ENCODE peak calls at places on chromosomes 1 and 21, in four cellular contexts. One of them, this sample, is unnamed.

GRCh38 chr1:10694274-10694632 is 102.2 kb downstream of the CASZ1 start:
- DNase-seq in uterus: no peak
- DNase-seq in A549: peak
- DNase-seq in GM12891: peak
- DNase-seq in this sample: peak

GRCh38 chr1:89567797-89568196 is 43.2 kb downstream of the LRRC8B start:
- DNase-seq in uterus: no peak
- DNase-seq in A549: no peak
- DNase-seq in GM12891: no peak
- DNase-seq in this sample: no peak

GRCh38 chr1:158972841-158973240 is 36.9 kb upstream of the IFI16 start:
- DNase-seq in uterus: no peak
- DNase-seq in A549: no peak
- DNase-seq in GM12891: no peak
- DNase-seq in this sample: no peak

GRCh38 chr21:36815284-36815683 is 116.4 kb downstream of the SIM2 start:
- DNase-seq in uterus: no peak
- DNase-seq in A549: no peak
- DNase-seq in GM12891: no peak
- DNase-seq in this sample: no peak

GRCh38 chr1:65584399-65584798 is 163.9 kb downstream of the LEPR start:
- DNase-seq in uterus: no peak
- DNase-seq in A549: no peak
- DNase-seq in GM12891: no peak
- DNase-seq in this sample: no peak

GRCh38 chr1:39173995-39174380 is 30.5 kb upstream of the MACF1 start:
- DNase-seq in uterus: no peak
- DNase-seq in A549: no peak
- DNase-seq in GM12891: no peak
- DNase-seq in this sample: no peak

GRCh38 chr1:23100074-23100748 is 68.4 kb downstream of the LUZP1 start:
- DNase-seq in uterus: peak
- DNase-seq in A549: peak
- DNase-seq in GM12891: no peak
- DNase-seq in this sample: peak

GRCh38 chr1:38899560-38899959 is 18.2 kb upstream of the GJA9 start:
- DNase-seq in uterus: no peak
- DNase-seq in A549: no peak
- DNase-seq in GM12891: no peak
- DNase-seq in this sample: no peak

GRCh38 chr1:47651311-47652089 is 213.7 kb downstream of the FOXD2 start:
- DNase-seq in uterus: no peak
- DNase-seq in A549: no peak
- DNase-seq in GM12891: no peak
- DNase-seq in this sample: no peak

GRCh38 chr1:23331713-23332112 is 12.4 kb downstream of the HNRNPR start:
- DNase-seq in uterus: no peak
- DNase-seq in A549: no peak
- DNase-seq in GM12891: no peak
- DNase-seq in this sample: no peak

GRCh38 chr1:89552481-89553194 is 28.0 kb downstream of the LRRC8B start:
- DNase-seq in uterus: no peak
- DNase-seq in A549: no peak
- DNase-seq in GM12891: no peak
- DNase-seq in this sample: no peak

GRCh38 chr1:6578624-6579373 is 995 bp upstream of the ZBTB48 start:
- DNase-seq in uterus: no peak
- DNase-seq in A549: no peak
- DNase-seq in GM12891: no peak
- DNase-seq in this sample: no peak

GRCh38 chr1:6580588-6581270 is 935 bp downstream of the ZBTB48 start:
- DNase-seq in uterus: no peak
- DNase-seq in A549: no peak
- DNase-seq in GM12891: no peak
- DNase-seq in this sample: no peak

GRCh38 chr1:6580119-6580587 is 359 bp downstream of the ZBTB48 start:
- DNase-seq in uterus: no peak
- DNase-seq in A549: no peak
- DNase-seq in GM12891: no peak
- DNase-seq in this sample: no peak

GRCh38 chr1:6577831-6578525 is 1.8 kb upstream of the ZBTB48 start:
- DNase-seq in uterus: no peak
- DNase-seq in A549: no peak
- DNase-seq in GM12891: no peak
- DNase-seq in this sample: no peak

GRCh38 chr1:6579374-6580118 is at the start of gene ZBTB48:
- DNase-seq in uterus: peak
- DNase-seq in A549: peak
- DNase-seq in GM12891: peak
- DNase-seq in this sample: peak
- TF ChIP-seq POLR2A in uterus: peak
- TF ChIP-seq POLR2A in A549: peak
- TF ChIP-seq POLR2A in GM12891: peak
- TF ChIP-seq POLR2A in this sample: peak

GRCh38 chr21:44972301-44972814 is 32.5 kb downstream of the SLX9 start:
- DNase-seq in uterus: no peak
- DNase-seq in A549: no peak
- DNase-seq in GM12891: no peak
- DNase-seq in this sample: no peak

GRCh38 chr21:44969066-44969649 is 29.3 kb downstream of the SLX9 start:
- DNase-seq in uterus: no peak
- DNase-seq in A549: no peak
- DNase-seq in GM12891: no peak
- DNase-seq in this sample: no peak

GRCh38 chr21:44970766-44971671 is 31.2 kb downstream of the SLX9 start:
- DNase-seq in uterus: no peak
- DNase-seq in A549: no peak
- DNase-seq in GM12891: no peak
- DNase-seq in this sample: no peak

GRCh38 chr21:44971672-44971995 is 31.8 kb downstream of the SLX9 start:
- DNase-seq in uterus: no peak
- DNase-seq in A549: no peak
- DNase-seq in GM12891: no peak
- DNase-seq in this sample: no peak

DNA sequence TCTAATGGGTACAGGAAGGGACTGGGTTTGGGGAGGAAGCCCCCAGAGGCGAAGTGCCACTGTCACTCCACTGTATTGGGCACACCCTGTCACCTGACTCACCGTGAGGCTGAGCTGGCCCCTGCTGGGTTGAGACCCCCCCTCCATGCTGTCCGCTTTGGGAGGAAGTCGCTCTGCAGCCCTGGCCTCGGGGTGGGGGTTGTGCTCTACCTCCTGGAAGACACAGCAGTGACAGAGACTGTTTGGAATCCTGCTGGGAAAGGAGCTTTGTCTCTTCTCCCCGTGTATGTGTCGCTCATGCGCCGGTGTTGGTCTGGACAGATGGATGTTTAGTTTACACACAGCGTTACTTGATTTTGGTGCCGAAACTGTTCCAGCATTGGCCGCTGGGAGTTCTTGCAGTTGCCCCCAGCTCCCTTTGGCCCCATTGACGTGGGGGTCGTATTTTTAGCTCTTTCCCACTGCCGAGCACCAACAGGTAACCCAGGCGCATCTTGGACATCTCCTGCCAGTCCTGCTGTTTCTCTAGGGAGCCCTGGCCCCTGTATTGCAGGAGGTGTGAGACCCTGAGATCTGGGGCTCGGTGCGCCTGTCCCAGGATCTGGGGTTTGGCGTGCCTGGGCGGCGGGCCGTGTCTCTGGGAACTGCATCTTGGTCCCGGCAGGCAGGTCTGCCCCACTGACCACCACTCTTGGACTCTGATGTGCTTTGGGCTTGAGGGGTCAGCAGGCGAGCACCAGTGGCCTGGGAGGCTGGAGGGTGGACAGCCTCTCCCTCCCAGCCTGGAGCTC is 30.3 kb downstream of the SLX9 start:
- DNase-seq in uterus: no peak
- DNase-seq in A549: no peak
- DNase-seq in GM12891: no peak
- DNase-seq in this sample: no peak
- TF ChIP-seq POLR2A in uterus: no peak
- TF ChIP-seq POLR2A in A549: no peak
- TF ChIP-seq POLR2A in GM12891: no peak
- TF ChIP-seq POLR2A in this sample: no peak

GRCh38 chr1:184973308-184974085 is 811 bp downstream of the NIBAN1 start:
- DNase-seq in uterus: peak
- DNase-seq in A549: peak
- DNase-seq in GM12891: peak
- DNase-seq in this sample: no peak

GRCh38 chr1:184974837-184975115 is 468 bp upstream of the NIBAN1 start:
- DNase-seq in uterus: no peak
- DNase-seq in A549: no peak
- DNase-seq in GM12891: no peak
- DNase-seq in this sample: no peak

GRCh38 chr1:184972281-184973055 is 1.8 kb downstream of the NIBAN1 start:
- DNase-seq in uterus: no peak
- DNase-seq in A549: no peak
- DNase-seq in GM12891: no peak
- DNase-seq in this sample: no peak

GRCh38 chr1:184975208-184975875 is 1.0 kb upstream of the NIBAN1 start:
- DNase-seq in uterus: no peak
- DNase-seq in A549: no peak
- DNase-seq in GM12891: no peak
- DNase-seq in this sample: no peak

GRCh38 chr1:184974086-184974836 is at the start of gene NIBAN1:
- DNase-seq in uterus: peak
- DNase-seq in A549: peak
- DNase-seq in GM12891: peak
- DNase-seq in this sample: peak
- TF ChIP-seq POLR2A in uterus: peak
- TF ChIP-seq POLR2A in A549: peak
- TF ChIP-seq POLR2A in GM12891: peak
- TF ChIP-seq POLR2A in this sample: peak

GRCh38 chr1:50615036-50615750 is 191.9 kb upstream of the DMRTA2 start:
- DNase-seq in uterus: no peak
- DNase-seq in A549: no peak
- DNase-seq in GM12891: no peak
- DNase-seq in this sample: no peak
- TF ChIP-seq POLR2A in uterus: no peak
- TF ChIP-seq POLR2A in A549: no peak
- TF ChIP-seq POLR2A in GM12891: no peak
- TF ChIP-seq POLR2A in this sample: no peak

DNA sequence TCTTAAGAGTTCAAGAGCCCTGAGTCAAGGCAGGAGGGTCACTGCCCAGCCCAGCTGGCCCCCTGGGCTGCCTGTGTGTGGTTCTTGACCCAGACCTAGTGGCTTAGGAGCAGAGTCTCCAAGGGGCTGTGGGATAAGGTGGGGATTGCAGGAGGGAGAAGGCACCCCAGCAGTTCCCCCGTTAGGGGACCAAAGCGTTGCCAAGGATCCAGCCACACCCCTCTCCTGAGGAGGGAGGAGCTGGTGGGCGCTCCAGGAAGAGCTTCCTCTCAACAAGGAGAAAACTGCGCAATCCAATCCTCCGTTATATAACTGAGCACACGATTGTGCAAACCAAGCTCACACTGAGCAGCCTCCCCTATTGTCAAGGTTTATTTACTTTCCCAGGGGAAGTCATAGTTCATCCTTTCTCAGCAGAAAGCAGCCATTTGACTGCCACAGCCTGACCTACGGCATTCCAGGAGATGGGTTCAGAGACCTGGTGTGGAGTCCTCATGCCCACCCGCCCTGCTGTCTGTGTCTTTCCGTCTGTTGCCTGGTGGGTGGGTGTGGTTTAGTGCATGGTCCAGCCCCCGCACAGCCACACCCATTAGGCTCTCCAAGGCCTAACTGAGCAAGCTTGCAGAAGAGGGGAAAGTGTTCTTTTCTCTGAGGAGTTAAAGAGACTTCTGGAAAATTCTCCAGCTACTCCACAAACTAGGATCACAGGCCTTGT is 3.5 kb downstream of the EPHX1 start:
- DNase-seq in uterus: peak
- DNase-seq in A549: peak
- DNase-seq in GM12891: no peak
- DNase-seq in this sample: peak
- TF ChIP-seq POLR2A in uterus: peak
- TF ChIP-seq POLR2A in A549: peak
- TF ChIP-seq POLR2A in GM12891: no peak
- TF ChIP-seq POLR2A in this sample: no peak

GRCh38 chr1:93964777-93965200 is 55.6 kb upstream of the GCLM start:
- DNase-seq in uterus: no peak
- DNase-seq in A549: peak
- DNase-seq in GM12891: no peak
- DNase-seq in this sample: no peak
- TF ChIP-seq POLR2A in uterus: no peak
- TF ChIP-seq POLR2A in A549: no peak
- TF ChIP-seq POLR2A in GM12891: no peak
- TF ChIP-seq POLR2A in this sample: no peak

GRCh38 chr1:67204298-67204697 is 38.0 kb downstream of the IL23R start:
- DNase-seq in uterus: no peak
- DNase-seq in A549: no peak
- DNase-seq in GM12891: no peak
- DNase-seq in this sample: no peak
- TF ChIP-seq POLR2A in uterus: no peak
- TF ChIP-seq POLR2A in A549: no peak
- TF ChIP-seq POLR2A in GM12891: no peak
- TF ChIP-seq POLR2A in this sample: no peak

DNA sequence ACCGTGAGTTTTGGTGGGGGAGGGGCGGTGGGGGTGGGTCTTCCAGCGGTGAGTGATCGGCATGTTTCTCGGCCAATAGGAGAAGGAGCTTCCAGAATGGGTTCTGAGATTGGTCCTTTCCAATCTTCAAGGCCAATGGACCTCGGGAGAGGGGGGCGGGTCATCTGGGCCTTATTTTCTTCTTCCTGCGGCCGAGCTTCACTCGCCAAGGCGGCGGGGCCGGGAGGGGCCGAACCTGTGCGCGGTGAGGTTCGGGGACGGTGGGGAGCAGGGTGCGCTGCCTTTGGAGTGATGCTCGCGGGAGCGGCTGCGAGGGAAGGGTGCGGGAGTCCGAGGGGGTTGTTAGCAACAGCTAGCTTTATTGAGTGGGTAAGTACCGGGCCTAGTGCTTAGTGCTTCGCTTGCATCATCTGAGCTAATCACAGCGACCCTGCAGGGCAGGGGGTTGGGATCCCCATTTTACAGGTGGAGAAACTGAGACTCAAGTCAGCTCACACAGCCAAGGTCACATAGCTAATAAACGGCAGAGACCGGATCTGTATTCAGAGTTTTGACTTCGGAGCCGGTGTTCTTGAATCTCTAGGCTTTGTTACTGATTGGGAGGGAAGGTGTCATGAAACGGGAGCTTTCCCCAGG is 475 bp downstream of the KDM4A start:
- DNase-seq in uterus: peak
- DNase-seq in A549: peak
- DNase-seq in GM12891: peak
- DNase-seq in this sample: peak
- TF ChIP-seq POLR2A in uterus: peak
- TF ChIP-seq POLR2A in A549: peak
- TF ChIP-seq POLR2A in GM12891: peak
- TF ChIP-seq POLR2A in this sample: peak